ENCODE peak calls at places on chromosomes 3 and 15, in six cellular contexts. O is A549, I is ovary, Q is tibial nerve, A is GM12878, Z is stomach. E is an unnamed sample.

GRCh38 chr3:21398461-21398860 is 352.5 kb downstream of the ZNF385D start:
- DNase-seq in I (no peak), A (no peak), Z (no peak), O (no peak), Q (no peak), E (no peak)

GRCh38 chr15:90889736-90890456 is 5.6 kb downstream of the FES start:
- DNase-seq in O (no peak), Q (no peak), A (no peak), I (no peak), Z (no peak), E (peak)

GRCh38 chr15:72585659-72586058 is 68.8 kb upstream of the GOLGA6B start:
- DNase-seq in A (no peak), Z (no peak), I (no peak), O (no peak), Q (no peak), E (no peak)

GRCh38 chr3:171791695-171792082 is 18.6 kb downstream of the PLD1 start:
- DNase-seq in Q (no peak), A (no peak), I (no peak), Z (no peak), O (no peak), E (no peak)

GRCh38 chr3:187913617-187914033 is 168.4 kb upstream of the BCL6 start:
- DNase-seq in Z (no peak), Q (no peak), A (no peak), O (peak), I (no peak), E (no peak)

GRCh38 chr15:35603298-35603697 is 57.3 kb upstream of the DPH6 start:
- DNase-seq in I (no peak), Q (no peak), A (peak), Z (no peak), O (no peak), E (no peak)

GRCh38 chr15:41285285-41285684 is 47.1 kb downstream of the OIP5 start:
- DNase-seq in Q (no peak), O (no peak), Z (no peak), A (no peak), I (no peak), E (no peak)

GRCh38 chr3:188431553-188431952 is 277.6 kb downstream of the LPP start:
- DNase-seq in Z (no peak), O (no peak), Q (no peak), I (no peak), A (no peak), E (no peak)

GRCh38 chr15:31359722-31360111 is 33.1 kb downstream of the KLF13 start:
- DNase-seq in O (no peak), A (no peak), Q (no peak), I (no peak), Z (no peak), E (no peak)

GRCh38 chr3:188000361-188000861 is 153.5 kb upstream of the LPP start:
- DNase-seq in O (no peak), A (no peak), I (no peak), Q (no peak), Z (peak), E (no peak)

GRCh38 chr3:112013058-112013783 is 14.5 kb downstream of the TAGLN3 start:
- DNase-seq in I (peak), Z (peak), A (no peak), Q (peak), O (peak), E (peak)

GRCh38 chr3:64022451-64023186 is 675 bp downstream of the PSMD6 start:
- DNase-seq in Q (no peak), I (no peak), O (no peak), Z (no peak), A (no peak), E (no peak)

GRCh38 chr15:31503758-31504461 is 177.3 kb downstream of the KLF13 start:
- DNase-seq in O (no peak), Z (no peak), I (no peak), Q (no peak), A (no peak), E (no peak)

GRCh38 chr3:120470870-120471269 is 20.1 kb upstream of the FSTL1 start:
- DNase-seq in Q (no peak), O (no peak), Z (no peak), A (no peak), I (no peak), E (peak)

GRCh38 chr3:56629044-56629443 is 54.0 kb downstream of the TASOR start:
- DNase-seq in Q (no peak), I (no peak), A (peak), O (no peak), Z (no peak), E (no peak)

GRCh38 chr3:170660139-170660538 is 74.3 kb upstream of the SLC7A14 start:
- DNase-seq in Q (no peak), I (no peak), O (no peak), Z (no peak), A (no peak), E (no peak)

GRCh38 chr3:98450372-98450771 is 12.6 kb upstream of the OR5K1 start:
- DNase-seq in Z (no peak), A (no peak), O (no peak), I (no peak), Q (no peak), E (no peak)

GRCh38 chr15:80403712-80404056 is 498 bp upstream of the ARNT2 start:
- DNase-seq in O (peak), I (no peak), Z (no peak), Q (no peak), A (no peak), E (no peak)

GRCh38 chr15:94042163-94042954 is 189.0 kb upstream of the MCTP2 start:
- DNase-seq in Z (no peak), Q (no peak), O (no peak), I (no peak), A (no peak), E (no peak)

GRCh38 chr15:89514596-89515406 is 18.4 kb upstream of the RHCG start:
- DNase-seq in A (no peak), I (no peak), O (peak), Z (no peak), Q (no peak), E (no peak)

GRCh38 chr3:175163686-175164085 is 304.6 kb downstream of the NAALADL2 start:
- DNase-seq in Q (no peak), I (no peak), Z (no peak), O (no peak), A (no peak), E (no peak)

GRCh38 chr3:183455064-183455463 is 26.6 kb upstream of the MCF2L2 start:
- DNase-seq in Z (no peak), I (no peak), A (no peak), Q (no peak), O (no peak), E (no peak)

DNA sequence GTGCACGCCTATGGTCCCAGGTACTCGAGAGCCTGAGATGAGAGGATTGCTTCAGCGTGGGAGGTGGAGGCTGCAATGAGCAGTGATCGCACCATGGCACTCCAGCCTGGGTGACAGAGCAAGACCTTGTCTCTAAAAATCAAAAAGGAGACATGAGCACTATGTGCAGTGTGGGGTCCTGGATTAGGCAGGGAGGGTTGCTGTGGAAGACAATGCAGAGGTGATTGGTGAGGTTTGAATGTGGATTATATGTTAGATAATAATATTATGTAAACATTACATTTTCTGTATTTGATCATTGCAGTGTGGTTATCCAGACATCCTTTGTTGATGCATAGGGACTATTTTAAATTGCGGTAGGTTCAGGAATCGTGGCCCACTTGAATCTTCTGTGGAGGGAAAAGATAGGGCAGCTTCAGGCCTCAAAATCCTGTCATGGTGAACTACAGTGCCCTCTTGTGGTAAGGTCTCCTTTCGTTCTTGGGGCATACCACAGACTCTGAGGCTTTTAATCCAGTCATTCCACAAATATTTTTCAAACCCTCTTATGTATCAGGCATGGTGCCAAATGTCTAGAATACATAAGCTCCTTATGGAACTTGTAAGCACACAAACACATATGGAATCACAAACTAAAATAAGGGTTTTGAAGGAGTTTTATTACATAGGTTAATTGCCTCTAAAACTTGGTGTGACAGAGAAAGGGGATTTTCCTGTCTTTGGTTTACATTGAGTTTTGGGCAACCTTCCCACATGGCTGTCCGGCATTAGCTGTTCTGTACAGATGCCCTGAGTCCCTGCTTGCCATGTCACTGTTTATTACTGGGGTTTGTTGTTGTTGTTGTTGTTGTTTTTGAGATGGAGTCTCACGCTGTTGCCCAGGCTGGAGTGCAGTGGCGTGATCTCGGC is 37.7 kb downstream of the GPD1L start:
- DNase-seq in I (peak), Q (peak), Z (peak), O (peak), A (peak), E (no peak)
- TF ChIP-seq EP300 in I (no peak), Q (no peak), Z (no peak), O (no peak), A (no peak), E (no peak)

GRCh38 chr15:73691398-73691797 is 7.2 kb downstream of the CD276 start:
- DNase-seq in O (no peak), Q (peak), I (no peak), Z (peak), A (no peak), E (peak)
- TF ChIP-seq CTCF in O (no peak), Q (no peak), I (no peak), Z (no peak), A (no peak), E (no peak)

GRCh38 chr3:149371001-149371722 is 6.3 kb downstream of the TM4SF1 start:
- DNase-seq in O (no peak), I (no peak), Z (no peak), A (no peak), Q (no peak), E (no peak)
- TF ChIP-seq EP300 in O (no peak), I (no peak), Z (no peak), A (no peak), Q (no peak), E (no peak)

DNA sequence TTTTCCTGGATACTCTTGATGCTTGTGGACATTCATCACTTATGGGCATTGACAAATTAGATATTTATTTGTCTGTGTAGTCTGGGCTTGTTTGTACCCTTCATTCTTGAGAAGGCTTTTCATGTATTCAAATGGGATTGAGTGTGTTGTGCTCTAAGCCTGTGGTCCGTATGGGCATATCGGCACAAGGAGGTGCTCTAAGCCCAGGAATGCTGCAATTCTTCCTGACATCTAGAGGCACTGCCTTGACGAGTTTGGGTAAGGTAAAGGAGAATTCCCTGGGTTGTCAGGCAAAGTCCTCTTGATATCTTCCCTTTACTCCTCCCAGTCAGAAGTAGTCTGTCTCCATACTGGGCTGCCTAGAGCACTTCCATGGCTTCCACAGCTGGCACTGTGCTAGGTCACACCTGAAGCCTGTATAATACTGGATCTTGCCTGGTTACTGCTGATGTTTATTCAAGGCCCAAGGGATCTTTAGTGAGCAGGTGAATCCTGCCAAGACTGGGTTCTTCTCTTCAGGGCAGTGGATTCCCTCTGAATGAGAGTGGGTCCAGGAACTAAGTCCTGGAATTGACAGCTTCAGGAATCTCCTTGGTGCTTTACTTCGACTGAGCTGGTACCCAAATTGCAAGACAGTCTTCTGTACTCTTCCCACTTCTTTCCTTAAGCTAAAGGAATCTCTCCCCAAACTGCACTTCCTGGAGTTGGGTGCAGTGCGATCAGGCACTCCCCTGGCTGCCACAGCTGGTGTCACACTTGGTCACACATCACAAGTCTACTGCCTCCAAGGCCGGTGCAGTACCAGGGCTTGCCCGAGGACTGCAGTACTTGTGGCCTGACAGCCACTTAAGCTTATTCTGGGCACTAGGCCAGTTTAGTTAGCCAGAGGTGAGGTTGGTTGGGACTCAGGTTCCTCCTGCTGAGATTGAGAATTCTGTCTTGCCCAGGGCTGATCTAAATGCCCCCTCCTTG is 46.0 kb downstream of the GALK2 start:
- DNase-seq in Q (no peak), Z (peak), A (peak), O (no peak), I (no peak), E (no peak)
- TF ChIP-seq CTCF in Q (no peak), Z (no peak), A (peak), O (no peak), I (no peak), E (no peak)